ENCODE peak calls at places on chromosomes 11 and 22, in five cellular contexts. F is H1, G is neuronal stem cell, X is trophoblast cell, T is IMR-90. O is an unnamed sample.

GRCh38 chr22:48750826-48751440 is 1076.7 kb downstream of the BRD1 start:
- DNase-seq in F (no peak), G (no peak), X (no peak), T (no peak), O (no peak)

GRCh38 chr11:130872102-130872501 is 44.2 kb downstream of the SNX19 start:
- DNase-seq in F (no peak), G (no peak), X (no peak), T (no peak), O (no peak)

GRCh38 chr22:24965822-24966626 is 13.5 kb downstream of the KIAA1671 start:
- DNase-seq in F (no peak), G (no peak), X (no peak), T (no peak), O (no peak)

GRCh38 chr11:112844530-112844929 is 116.7 kb upstream of the NCAM1 start:
- DNase-seq in F (no peak), G (peak), X (no peak), T (no peak), O (no peak)

GRCh38 chr11:60739114-60739513 is 14.6 kb downstream of the MS4A18 start:
- DNase-seq in F (no peak), G (no peak), X (no peak), T (no peak), O (peak)

GRCh38 chr11:133509924-133510697 is 22.2 kb downstream of the OPCML start:
- DNase-seq in F (no peak), G (no peak), X (no peak), T (no peak), O (peak)

GRCh38 chr11:70678931-70679900 is 280.9 kb downstream of the CTTN start:
- DNase-seq in F (no peak), G (no peak), X (no peak), T (no peak), O (no peak)

GRCh38 chr11:17734418-17734911 is at the start of gene KCNC1:
- DNase-seq in F (no peak), G (peak), X (peak), T (peak), O (peak)

GRCh38 chr22:37485006-37485713 is 1.0 kb downstream of the MFNG start:
- DNase-seq in F (no peak), G (no peak), X (no peak), T (no peak), O (no peak)

GRCh38 chr22:25395468-25395867 is 169.0 kb upstream of the GRK3 start:
- DNase-seq in F (no peak), G (no peak), X (no peak), T (no peak), O (no peak)

GRCh38 chr22:41217553-41218157 is 12.5 kb downstream of the L3MBTL2 start:
- DNase-seq in F (no peak), G (no peak), X (no peak), T (peak), O (peak)

GRCh38 chr22:19686946-19687345 is 27.4 kb upstream of the SEPTIN5 start:
- DNase-seq in F (no peak), G (no peak), X (no peak), T (no peak), O (no peak)

GRCh38 chr22:18032455-18033101 is 8.2 kb upstream of the MICAL3 start:
- DNase-seq in F (no peak), G (no peak), X (peak), T (peak), O (no peak)

GRCh38 chr22:43592470-43592869 is 180.7 kb downstream of the MPPED1 start:
- DNase-seq in F (no peak), G (peak), X (no peak), T (peak), O (peak)

GRCh38 chr11:80779907-80780615 is 1339.2 kb upstream of the TENM4 start:
- DNase-seq in F (no peak), G (no peak), X (peak), T (no peak), O (no peak)

GRCh38 chr11:107018274-107018901 is at the start of gene GUCY1A2:
- DNase-seq in F (no peak), G (peak), X (no peak), T (no peak), O (peak)

GRCh38 chr11:96015911-96016565 is 92.1 kb upstream of the MTMR2 start:
- DNase-seq in F (no peak), G (no peak), X (no peak), T (no peak), O (peak)

GRCh38 chr11:61481806-61482205 is 26.7 kb upstream of the LRRC10B start:
- DNase-seq in F (no peak), G (no peak), X (no peak), T (no peak), O (no peak)

GRCh38 chr11:59199546-59200420 is 12.9 kb downstream of the MPEG1 start:
- DNase-seq in F (no peak), G (no peak), X (no peak), T (no peak), O (no peak)

GRCh38 chr22:48342732-48343131 is 1484.9 kb downstream of the BRD1 start:
- DNase-seq in F (no peak), G (no peak), X (no peak), T (no peak), O (no peak)

DNA sequence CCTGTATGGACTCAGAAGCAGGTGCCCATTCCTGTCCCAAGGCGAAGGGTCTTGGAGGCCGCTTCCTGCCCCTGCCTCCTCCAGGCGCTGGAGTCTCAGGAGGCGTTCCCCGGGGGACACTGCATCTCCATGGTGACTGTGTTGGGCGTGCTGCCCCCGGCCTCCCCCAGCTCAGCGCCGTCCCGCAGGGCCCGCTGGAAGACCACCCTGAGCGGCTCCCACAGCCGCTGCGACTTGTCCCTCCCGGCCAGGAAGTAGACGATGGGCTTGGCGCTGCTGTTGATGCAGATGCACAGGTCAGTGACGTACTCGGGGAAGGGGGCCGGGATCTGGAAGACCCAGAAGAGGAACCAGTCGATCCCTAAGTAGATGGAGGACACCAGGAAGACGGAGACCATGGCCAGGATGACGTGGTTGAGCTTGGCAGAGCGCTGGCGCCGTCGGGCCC is 7.8 kb downstream of the MRGPRF start:
- DNase-seq in F (no peak), G (no peak), X (no peak), T (no peak), O (peak)
- H2AFZ ChIP-seq in F (no peak), G (no peak), X (no peak), T (no peak), O (no peak)

DNA sequence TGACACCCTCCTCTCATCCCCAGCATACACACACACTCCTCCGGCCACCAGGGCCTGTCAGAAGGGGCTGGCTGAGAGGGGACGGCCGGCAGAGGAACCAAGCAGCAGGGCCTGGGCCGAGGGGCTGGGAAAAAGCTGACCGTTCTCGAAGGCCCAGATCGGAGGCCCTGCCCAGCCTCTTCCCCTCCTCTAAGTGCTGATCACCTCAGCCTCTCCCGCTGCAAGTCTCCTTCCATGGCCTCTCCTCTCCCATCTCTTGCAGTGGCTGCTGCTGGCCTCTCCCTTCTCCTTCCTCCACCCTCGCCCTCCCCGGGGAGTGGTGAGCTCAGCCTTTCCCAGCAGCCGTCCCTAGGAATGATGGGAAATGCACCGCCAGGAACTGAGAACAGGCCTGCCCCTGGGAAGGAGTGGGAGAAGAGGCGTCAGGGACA is 39.6 kb downstream of the ARRB1 start:
- DNase-seq in F (no peak), G (no peak), X (no peak), T (peak), O (no peak)
- H2BK120ac ChIP-seq in F (no peak), G (no peak), X (no peak), T (no peak), O (no peak)

GRCh38 chr11:118152552-118153471 is at the start of gene SCN4B:
- DNase-seq in F (no peak), G (peak), X (peak), T (peak), O (peak)
- H3K9ac ChIP-seq in F (no peak), G (peak), X (no peak), T (peak), O (no peak)

GRCh38 chr11:27011560-27012253 is 17.8 kb downstream of the FIBIN start:
- DNase-seq in F (no peak), G (no peak), X (no peak), T (no peak), O (no peak)
- H2AFZ ChIP-seq in F (no peak), G (peak), X (no peak), T (no peak), O (no peak)

DNA sequence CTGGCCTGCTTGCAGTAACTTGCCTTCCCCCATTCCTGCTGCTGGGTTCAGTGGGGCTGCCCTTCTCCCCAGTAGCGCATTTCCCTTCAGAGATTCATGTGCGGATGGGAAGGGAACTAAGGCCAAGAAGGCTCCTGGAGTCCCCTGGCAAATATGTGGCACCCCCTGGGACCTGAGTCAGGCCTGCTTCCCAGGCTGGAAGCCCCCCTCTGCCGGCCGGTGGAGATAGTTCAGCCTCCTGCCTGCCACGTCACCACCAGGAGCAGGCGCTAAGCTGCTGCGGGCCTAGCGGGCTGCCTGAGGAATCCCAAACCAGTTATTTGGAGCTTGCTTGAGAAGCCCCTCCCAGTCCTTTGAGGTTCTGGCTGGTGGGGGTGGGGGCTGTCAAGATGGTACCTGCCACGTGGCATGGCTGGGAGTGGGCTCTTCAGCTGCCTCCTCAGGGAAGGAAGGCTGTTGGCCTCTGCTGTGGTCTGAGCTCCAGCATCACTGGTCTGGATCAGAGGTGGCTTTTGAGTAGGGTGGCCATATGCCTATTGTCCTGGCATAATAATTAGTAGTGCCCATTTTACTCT is 2.0 kb downstream of the SERPINH1 start:
- DNase-seq in F (no peak), G (peak), X (peak), T (peak), O (peak)
- H2BK120ac ChIP-seq in F (peak), G (peak), X (peak), T (peak), O (no peak)

GRCh38 chr22:46563381-46564083 is 26.1 kb upstream of the CELSR1 start:
- DNase-seq in F (no peak), G (no peak), X (peak), T (peak), O (peak)
- H3K9ac ChIP-seq in F (no peak), G (peak), X (no peak), T (no peak), O (no peak)

GRCh38 chr11:2888266-2888968 is 2.8 kb upstream of the CDKN1C start:
- DNase-seq in F (peak), G (peak), X (peak), T (peak), O (peak)

GRCh38 chr11:2886191-2886894 is 768 bp upstream of the CDKN1C start:
- DNase-seq in F (no peak), G (peak), X (peak), T (no peak), O (peak)

GRCh38 chr11:2887526-2888195 is 2.1 kb upstream of the CDKN1C start:
- DNase-seq in F (no peak), G (no peak), X (no peak), T (no peak), O (no peak)

GRCh38 chr11:2885676-2886081 is at the start of gene CDKN1C:
- DNase-seq in F (peak), G (peak), X (peak), T (peak), O (peak)

GRCh38 chr11:2886936-2887335 is 1.4 kb upstream of the CDKN1C start:
- DNase-seq in F (no peak), G (no peak), X (no peak), T (no peak), O (no peak)
- H2AFZ ChIP-seq in F (no peak), G (no peak), X (no peak), T (no peak), O (no peak)

DNA sequence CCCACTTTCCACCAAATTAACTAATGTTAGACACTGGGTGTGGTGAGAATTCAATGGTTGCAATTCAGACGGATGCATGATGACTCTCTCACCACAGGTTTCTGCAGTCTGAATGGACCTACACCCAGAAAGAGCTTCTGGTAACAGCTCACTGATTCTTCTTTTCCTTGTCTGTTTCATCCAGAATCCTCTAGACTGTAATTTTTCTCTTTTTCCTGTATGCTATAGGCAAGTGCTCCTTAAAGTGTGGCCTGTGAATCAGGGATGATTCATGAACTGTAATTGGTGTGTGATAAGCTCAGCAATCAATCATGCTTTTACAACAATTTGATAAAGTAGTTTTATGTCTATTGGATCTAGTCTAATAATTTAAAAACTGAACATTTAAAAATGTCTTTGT is 18.0 kb downstream of the MMP10 start:
- DNase-seq in F (no peak), G (no peak), X (no peak), T (peak), O (no peak)
- H2BK120ac ChIP-seq in F (no peak), G (no peak), X (peak), T (no peak), O (no peak)

GRCh38 chr11:119101367-119101758 is 290 bp downstream of the DPAGT1 start:
- DNase-seq in F (no peak), G (no peak), X (no peak), T (no peak), O (peak)

GRCh38 chr11:119101759-119102423 is at the start of gene DPAGT1:
- DNase-seq in F (peak), G (peak), X (peak), T (peak), O (peak)

GRCh38 chr11:119099707-119100106 is 1.9 kb downstream of the DPAGT1 start:
- DNase-seq in F (no peak), G (no peak), X (no peak), T (no peak), O (no peak)

GRCh38 chr11:119100246-119100959 is 1.2 kb downstream of the DPAGT1 start:
- DNase-seq in F (no peak), G (no peak), X (peak), T (peak), O (no peak)

GRCh38 chr11:119100960-119101349 is 698 bp downstream of the DPAGT1 start:
- DNase-seq in F (no peak), G (no peak), X (no peak), T (no peak), O (no peak)
- H3K9ac ChIP-seq in F (peak), G (peak), X (peak), T (peak), O (peak)

O was measured in H9.